ENCODE peak calls at places on chromosomes 5 and 9, in six cellular contexts. R is MM.1S, M is GM23248, C is neural progenitor cell, O is HCT116, K is SK-N-SH. I is an unnamed sample.

GRCh38 chr9:133770076-133770777 is 32.1 kb upstream of the SARDH start:
- DNase-seq in R (no peak), M (no peak), C (no peak), O (no peak), K (no peak), I (no peak)

GRCh38 chr5:164980480-164980879 is 1475.1 kb downstream of the MAT2B start:
- DNase-seq in R (no peak), M (no peak), C (no peak), O (no peak), K (no peak), I (no peak)

GRCh38 chr5:133366438-133366837 is 245.9 kb downstream of the FSTL4 start:
- DNase-seq in R (no peak), M (no peak), C (no peak), O (no peak), K (no peak), I (no peak)

GRCh38 chr9:89999534-90000370 is 394.9 kb downstream of the GADD45G start:
- DNase-seq in R (peak), M (peak), C (no peak), O (no peak), K (peak), I (peak)

GRCh38 chr5:127988149-127988755 is 95.3 kb upstream of the SLC12A2 start:
- DNase-seq in R (no peak), M (peak), C (no peak), O (peak), K (no peak), I (no peak)

GRCh38 chr9:112868461-112868860 is 22.2 kb downstream of the SLC46A2 start:
- DNase-seq in R (no peak), M (no peak), C (no peak), O (no peak), K (no peak), I (no peak)

GRCh38 chr9:95750725-95751644 is 124.5 kb upstream of the ERCC6L2 start:
- DNase-seq in R (no peak), M (no peak), C (no peak), O (no peak), K (no peak), I (no peak)

GRCh38 chr5:150119421-150120061 is 33.2 kb upstream of the CSF1R start:
- DNase-seq in R (no peak), M (no peak), C (no peak), O (no peak), K (no peak), I (no peak)

GRCh38 chr9:10875752-10876151 is 262.9 kb upstream of the PTPRD start:
- DNase-seq in R (no peak), M (no peak), C (no peak), O (no peak), K (no peak), I (no peak)

GRCh38 chr9:19028835-19029451 is 4.1 kb downstream of the SAXO1 start:
- DNase-seq in R (peak), M (peak), C (peak), O (peak), K (peak), I (peak)

DNA sequence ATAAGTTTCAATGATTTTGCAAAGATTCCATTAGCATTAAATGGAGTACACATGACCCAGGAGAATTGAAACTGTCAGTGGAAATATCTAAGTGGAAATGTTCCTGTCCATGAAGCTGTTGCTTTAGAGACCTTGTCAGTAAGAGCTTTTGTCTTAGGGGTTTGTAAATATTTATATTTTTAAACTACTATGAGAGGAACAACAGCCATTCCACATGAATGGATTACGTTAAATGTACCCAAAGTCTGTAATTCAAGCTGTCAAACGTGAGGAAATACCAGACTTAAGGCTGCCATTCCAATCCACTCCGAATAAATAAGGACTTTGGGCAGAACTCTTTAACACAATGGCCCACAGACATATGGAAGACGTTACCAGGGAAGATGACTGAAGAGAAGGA is 387.1 kb upstream of the PAPPA start:
- DNase-seq in R (no peak), M (no peak), C (no peak), O (no peak), K (no peak), I (no peak)
- TF ChIP-seq EZH2phosphoT487 in R (no peak), M (no peak), C (no peak), O (no peak), K (no peak), I (no peak)

GRCh38 chr9:135812961-135813360 is 94.4 kb downstream of the CAMSAP1 start:
- DNase-seq in R (no peak), M (no peak), C (no peak), O (no peak), K (no peak), I (no peak)
- TF ChIP-seq EZH2phosphoT487 in R (no peak), M (no peak), C (no peak), O (no peak), K (no peak), I (no peak)

GRCh38 chr5:553874-554273 is 29.6 kb upstream of the SLC9A3 start:
- DNase-seq in R (no peak), M (peak), C (no peak), O (peak), K (no peak), I (no peak)
- TF ChIP-seq EZH2phosphoT487 in R (no peak), M (no peak), C (no peak), O (no peak), K (no peak), I (no peak)

GRCh38 chr5:180658774-180659564 is 9.6 kb upstream of the FLT4 start:
- DNase-seq in R (no peak), M (no peak), C (no peak), O (no peak), K (peak), I (no peak)
- TF ChIP-seq EZH2phosphoT487 in R (no peak), M (no peak), C (no peak), O (no peak), K (no peak), I (no peak)

GRCh38 chr9:87668222-87668621 is 57.7 kb upstream of the CTSL start:
- DNase-seq in R (no peak), M (no peak), C (no peak), O (no peak), K (no peak), I (no peak)

GRCh38 chr9:87665516-87665915 is 60.4 kb upstream of the CTSL start:
- DNase-seq in R (no peak), M (no peak), C (no peak), O (no peak), K (no peak), I (no peak)

GRCh38 chr9:87664153-87665060 is 61.5 kb upstream of the CTSL start:
- DNase-seq in R (no peak), M (no peak), C (no peak), O (no peak), K (no peak), I (no peak)

GRCh38 chr9:87668722-87669121 is 57.2 kb upstream of the CTSL start:
- DNase-seq in R (no peak), M (no peak), C (no peak), O (no peak), K (no peak), I (no peak)

GRCh38 chr9:87667164-87667738 is 58.7 kb upstream of the CTSL start:
- DNase-seq in R (peak), M (peak), C (peak), O (peak), K (peak), I (peak)
- TF ChIP-seq EZH2phosphoT487 in R (no peak), M (no peak), C (no peak), O (no peak), K (no peak), I (no peak)

GRCh38 chr5:89397096-89397495 is 514.1 kb upstream of the MEF2C start:
- DNase-seq in R (no peak), M (peak), C (no peak), O (no peak), K (no peak), I (no peak)

GRCh38 chr5:89399553-89399952 is 516.6 kb upstream of the MEF2C start:
- DNase-seq in R (no peak), M (peak), C (no peak), O (no peak), K (no peak), I (no peak)

GRCh38 chr5:89401012-89401411 is 518.0 kb upstream of the MEF2C start:
- DNase-seq in R (no peak), M (no peak), C (no peak), O (no peak), K (no peak), I (no peak)

GRCh38 chr5:89401659-89402058 is 518.7 kb upstream of the MEF2C start:
- DNase-seq in R (no peak), M (no peak), C (no peak), O (no peak), K (no peak), I (no peak)

GRCh38 chr5:89396262-89396975 is 513.4 kb upstream of the MEF2C start:
- DNase-seq in R (peak), M (peak), C (no peak), O (no peak), K (no peak), I (no peak)
- TF ChIP-seq EZH2phosphoT487 in R (no peak), M (no peak), C (no peak), O (no peak), K (no peak), I (no peak)

DNA sequence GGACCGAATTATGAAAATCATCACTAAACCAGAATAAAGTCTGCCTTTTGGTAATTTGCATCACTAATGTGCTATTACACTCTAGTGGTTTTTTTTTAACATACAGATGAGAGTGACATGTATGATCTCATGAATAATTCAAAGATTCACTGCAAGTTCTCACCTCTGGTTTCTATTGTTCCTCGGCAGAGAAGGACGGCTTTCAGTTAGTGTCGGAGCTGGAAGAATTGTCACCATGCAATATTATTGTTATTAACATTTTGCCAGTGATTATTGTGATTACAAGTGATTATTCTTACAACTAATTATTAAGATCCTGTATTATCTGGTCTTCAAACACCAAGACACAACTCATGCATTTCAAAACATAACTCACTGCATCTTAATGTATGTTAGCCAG is 366.6 kb upstream of the RPS23 start:
- DNase-seq in R (no peak), M (no peak), C (no peak), O (no peak), K (no peak), I (no peak)
- TF ChIP-seq EZH2phosphoT487 in R (no peak), M (no peak), C (no peak), O (no peak), K (no peak), I (no peak)

DNA sequence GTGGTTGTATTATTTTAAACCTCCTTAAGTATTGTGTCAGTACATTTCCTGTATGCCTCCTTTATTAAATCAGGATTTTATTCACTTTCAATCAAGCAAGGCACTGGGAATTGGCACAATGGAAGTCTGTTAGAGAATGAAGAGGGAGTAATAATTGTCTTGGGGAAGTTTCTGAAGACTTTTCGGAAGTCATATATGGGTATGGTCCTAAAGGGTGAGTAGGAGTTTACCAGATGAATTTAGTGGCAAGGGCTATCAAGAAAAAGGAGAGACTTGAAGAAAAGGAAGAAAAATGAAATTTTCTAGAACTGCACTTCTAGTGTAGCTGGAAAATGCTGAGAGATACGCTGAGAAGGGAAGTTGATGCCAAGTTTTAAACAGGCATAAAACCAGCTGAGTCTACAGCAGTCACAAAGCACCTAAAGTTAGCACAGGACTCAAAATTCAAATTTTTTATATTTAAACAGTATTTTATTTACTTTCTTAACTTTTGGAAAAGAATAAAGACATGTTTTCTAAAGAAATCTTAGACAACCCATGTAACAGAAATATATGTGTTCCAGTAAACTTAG is 184.9 kb downstream of the SMC2 start:
- DNase-seq in R (no peak), M (no peak), C (no peak), O (no peak), K (no peak), I (no peak)
- TF ChIP-seq EZH2phosphoT487 in R (no peak), M (no peak), C (no peak), O (no peak), K (no peak), I (no peak)

I was measured in OCI-LY7.